ENCODE peak calls at places on chromosomes 2 and 18, in ten cellular contexts. One of them, this sample, is unnamed.

GRCh38 chr18:72235422-72235821 is 308.7 kb downstream of the CBLN2 start:
- DNase-seq in lower lobe of right lung: no peak
- DNase-seq in heart left ventricle: no peak
- DNase-seq in stomach: no peak
- DNase-seq in IMR-90: no peak
- DNase-seq in gastrocnemius medialis: no peak
- DNase-seq in ovary: no peak
- DNase-seq in cardiac muscle cell: no peak
- DNase-seq in AG04450: no peak
- DNase-seq in tibial nerve: no peak
- DNase-seq in this sample: no peak

GRCh38 chr2:109677815-109678580 is 63.8 kb downstream of the SOWAHC start:
- DNase-seq in lower lobe of right lung: no peak
- DNase-seq in heart left ventricle: no peak
- DNase-seq in stomach: no peak
- DNase-seq in IMR-90: no peak
- DNase-seq in gastrocnemius medialis: no peak
- DNase-seq in ovary: no peak
- DNase-seq in cardiac muscle cell: no peak
- DNase-seq in AG04450: no peak
- DNase-seq in tibial nerve: no peak
- DNase-seq in this sample: no peak

GRCh38 chr18:2534906-2535305 is 36.4 kb downstream of the METTL4 start:
- DNase-seq in lower lobe of right lung: no peak
- DNase-seq in heart left ventricle: no peak
- DNase-seq in stomach: no peak
- DNase-seq in IMR-90: no peak
- DNase-seq in gastrocnemius medialis: no peak
- DNase-seq in ovary: no peak
- DNase-seq in cardiac muscle cell: no peak
- DNase-seq in AG04450: no peak
- DNase-seq in tibial nerve: no peak
- DNase-seq in this sample: no peak

GRCh38 chr2:131156452-131157149 is 51.5 kb downstream of the PLEKHB2 start:
- DNase-seq in lower lobe of right lung: no peak
- DNase-seq in heart left ventricle: no peak
- DNase-seq in stomach: no peak
- DNase-seq in IMR-90: no peak
- DNase-seq in gastrocnemius medialis: no peak
- DNase-seq in ovary: no peak
- DNase-seq in cardiac muscle cell: no peak
- DNase-seq in AG04450: no peak
- DNase-seq in tibial nerve: no peak
- DNase-seq in this sample: no peak

GRCh38 chr2:167790781-167791450 is 456.5 kb downstream of the STK39 start:
- DNase-seq in lower lobe of right lung: no peak
- DNase-seq in heart left ventricle: no peak
- DNase-seq in stomach: no peak
- DNase-seq in IMR-90: no peak
- DNase-seq in gastrocnemius medialis: no peak
- DNase-seq in ovary: no peak
- DNase-seq in cardiac muscle cell: no peak
- DNase-seq in AG04450: no peak
- DNase-seq in tibial nerve: no peak
- DNase-seq in this sample: no peak

GRCh38 chr18:58046087-58046793 is 2.2 kb downstream of the NEDD4L start:
- DNase-seq in lower lobe of right lung: no peak
- DNase-seq in heart left ventricle: no peak
- DNase-seq in stomach: no peak
- DNase-seq in IMR-90: no peak
- DNase-seq in gastrocnemius medialis: no peak
- DNase-seq in ovary: no peak
- DNase-seq in cardiac muscle cell: no peak
- DNase-seq in AG04450: no peak
- DNase-seq in tibial nerve: no peak
- DNase-seq in this sample: peak; percentile 19

GRCh38 chr2:35099345-35099744 is 1256.2 kb upstream of the CRIM1 start:
- DNase-seq in lower lobe of right lung: no peak
- DNase-seq in heart left ventricle: no peak
- DNase-seq in stomach: no peak
- DNase-seq in IMR-90: no peak
- DNase-seq in gastrocnemius medialis: no peak
- DNase-seq in ovary: no peak
- DNase-seq in cardiac muscle cell: peak; percentile 11
- DNase-seq in AG04450: no peak
- DNase-seq in tibial nerve: no peak
- DNase-seq in this sample: no peak

GRCh38 chr18:76144844-76145243 is 350.2 kb downstream of the ZNF516 start:
- DNase-seq in lower lobe of right lung: no peak
- DNase-seq in heart left ventricle: no peak
- DNase-seq in stomach: no peak
- DNase-seq in IMR-90: no peak
- DNase-seq in gastrocnemius medialis: no peak
- DNase-seq in ovary: no peak
- DNase-seq in cardiac muscle cell: no peak
- DNase-seq in AG04450: no peak
- DNase-seq in tibial nerve: no peak
- DNase-seq in this sample: no peak

GRCh38 chr2:4219571-4219970 is 516.2 kb downstream of the DCDC2C start:
- DNase-seq in lower lobe of right lung: no peak
- DNase-seq in heart left ventricle: no peak
- DNase-seq in stomach: no peak
- DNase-seq in IMR-90: no peak
- DNase-seq in gastrocnemius medialis: no peak
- DNase-seq in ovary: no peak
- DNase-seq in cardiac muscle cell: peak; percentile 3
- DNase-seq in AG04450: no peak
- DNase-seq in tibial nerve: no peak
- DNase-seq in this sample: no peak

GRCh38 chr2:73035899-73036778 is 35.4 kb downstream of the SFXN5 start:
- DNase-seq in lower lobe of right lung: no peak
- DNase-seq in heart left ventricle: no peak
- DNase-seq in stomach: no peak
- DNase-seq in IMR-90: no peak
- DNase-seq in gastrocnemius medialis: no peak
- DNase-seq in ovary: no peak
- DNase-seq in cardiac muscle cell: no peak
- DNase-seq in AG04450: no peak
- DNase-seq in tibial nerve: no peak
- DNase-seq in this sample: no peak

GRCh38 chr2:219522111-219523030 is 8.1 kb downstream of the ASIC4 start:
- DNase-seq in lower lobe of right lung: no peak
- DNase-seq in heart left ventricle: no peak
- DNase-seq in stomach: no peak
- DNase-seq in IMR-90: peak; percentile 64
- DNase-seq in gastrocnemius medialis: no peak
- DNase-seq in ovary: peak; percentile 60
- DNase-seq in cardiac muscle cell: peak; percentile 88
- DNase-seq in AG04450: no peak
- DNase-seq in tibial nerve: no peak
- DNase-seq in this sample: no peak
- H3K27me3 ChIP-seq in lower lobe of right lung: peaks cover 82% of the 10 kb centered on the region
- H3K27me3 ChIP-seq in heart left ventricle: peaks cover 16% of the 10 kb centered on the region
- H3K27me3 ChIP-seq in stomach: peaks cover 94% of the 10 kb centered on the region
- H3K27me3 ChIP-seq in IMR-90: peaks cover 34% of the 10 kb centered on the region
- H3K27me3 ChIP-seq in gastrocnemius medialis: peaks cover 34% of the 10 kb centered on the region
- H3K27me3 ChIP-seq in ovary: no peaks in the 10 kb centered on the region
- H3K27me3 ChIP-seq in cardiac muscle cell: no peaks in the 10 kb centered on the region
- H3K27me3 ChIP-seq in AG04450: peaks cover 20% of the 10 kb centered on the region
- H3K27me3 ChIP-seq in tibial nerve: peaks cover 78% of the 10 kb centered on the region
- H3K27me3 ChIP-seq in this sample: peaks cover 19% of the 10 kb centered on the region

GRCh38 chr18:711693-712400 is 583 bp downstream of the ENOSF1 start:
- DNase-seq in lower lobe of right lung: peak; percentile 79
- DNase-seq in heart left ventricle: peak; percentile 71
- DNase-seq in stomach: peak; percentile 72
- DNase-seq in IMR-90: peak; percentile 88
- DNase-seq in gastrocnemius medialis: peak; percentile 65
- DNase-seq in ovary: peak; percentile 67
- DNase-seq in cardiac muscle cell: peak; percentile 46
- DNase-seq in AG04450: peak; percentile 33
- DNase-seq in tibial nerve: peak; percentile 61
- DNase-seq in this sample: peak; percentile 77
- TF ChIP-seq CTCF in lower lobe of right lung: no peak
- TF ChIP-seq CTCF in heart left ventricle: no peak
- TF ChIP-seq CTCF in stomach: no peak
- TF ChIP-seq CTCF in IMR-90: peak; percentile 9
- TF ChIP-seq CTCF in gastrocnemius medialis: no peak
- TF ChIP-seq CTCF in ovary: no peak
- TF ChIP-seq CTCF in cardiac muscle cell: no peak
- TF ChIP-seq CTCF in AG04450: peak; percentile 8
- TF ChIP-seq CTCF in tibial nerve: no peak
- TF ChIP-seq CTCF in this sample: no peak

GRCh38 chr2:223055836-223056235 is 3.8 kb downstream of the KCNE4 start:
- DNase-seq in lower lobe of right lung: no peak
- DNase-seq in heart left ventricle: peak; percentile 59
- DNase-seq in stomach: peak; percentile 40
- DNase-seq in IMR-90: no peak
- DNase-seq in gastrocnemius medialis: no peak
- DNase-seq in ovary: peak; percentile 49
- DNase-seq in cardiac muscle cell: no peak
- DNase-seq in AG04450: no peak
- DNase-seq in tibial nerve: no peak
- DNase-seq in this sample: peak; percentile 54
- H3K4me3 ChIP-seq in lower lobe of right lung: no peak overlapping the region
- H3K4me3 ChIP-seq in heart left ventricle: peak overlapping the region; percentile 52
- H3K4me3 ChIP-seq in stomach: no peak overlapping the region
- H3K4me3 ChIP-seq in IMR-90: no peak overlapping the region
- H3K4me3 ChIP-seq in gastrocnemius medialis: no peak overlapping the region
- H3K4me3 ChIP-seq in ovary: no peak overlapping the region
- H3K4me3 ChIP-seq in cardiac muscle cell: no peak overlapping the region
- H3K4me3 ChIP-seq in AG04450: no peak overlapping the region
- H3K4me3 ChIP-seq in tibial nerve: peak overlapping the region; percentile 3
- H3K4me3 ChIP-seq in this sample: no peak overlapping the region

DNA sequence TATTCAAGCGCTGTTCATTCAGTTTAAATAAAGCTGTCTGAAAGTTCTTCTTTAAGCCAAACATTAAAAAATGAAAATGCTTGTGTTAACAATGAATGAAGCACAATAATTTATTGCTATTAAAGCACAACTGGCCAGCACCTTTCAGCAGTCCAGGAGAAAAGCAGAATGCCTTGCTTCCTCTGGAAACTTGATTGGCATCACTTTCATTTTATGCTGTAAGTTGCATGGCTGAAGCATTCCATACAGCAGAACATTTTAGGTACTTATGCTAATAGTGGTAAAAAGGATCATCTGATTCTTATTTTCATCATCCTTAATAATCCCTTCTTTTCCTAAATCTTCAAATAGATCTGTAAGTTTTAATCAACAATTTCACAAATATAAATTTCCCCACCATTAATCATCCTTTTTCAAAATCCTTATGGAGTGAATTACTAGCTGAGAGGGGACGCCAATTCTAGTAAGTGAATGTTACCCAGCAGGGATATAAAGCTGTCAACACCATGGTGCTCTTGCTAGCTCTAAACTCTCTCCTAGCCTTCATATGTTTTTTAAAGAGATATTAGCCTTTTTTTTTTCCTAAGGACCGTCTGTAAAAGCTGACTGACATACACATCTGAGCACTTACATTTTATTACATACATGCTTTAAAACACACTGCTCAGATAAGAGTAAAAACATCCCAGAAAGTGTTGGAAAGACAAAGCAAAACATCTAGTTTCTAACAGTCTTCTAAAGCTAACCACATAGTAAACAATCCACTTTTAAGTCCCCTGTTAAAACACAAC is 5.3 kb downstream of the SATB2 start:
- DNase-seq in lower lobe of right lung: no peak
- DNase-seq in heart left ventricle: no peak
- DNase-seq in stomach: no peak
- DNase-seq in IMR-90: no peak
- DNase-seq in gastrocnemius medialis: no peak
- DNase-seq in ovary: no peak
- DNase-seq in cardiac muscle cell: no peak
- DNase-seq in AG04450: no peak
- DNase-seq in tibial nerve: no peak
- DNase-seq in this sample: no peak
- H3K27me3 ChIP-seq in lower lobe of right lung: peaks cover 72% of the 10 kb centered on the region
- H3K27me3 ChIP-seq in heart left ventricle: peaks cover 65% of the 10 kb centered on the region
- H3K27me3 ChIP-seq in stomach: peaks cover 84% of the 10 kb centered on the region
- H3K27me3 ChIP-seq in IMR-90: no peaks in the 10 kb centered on the region
- H3K27me3 ChIP-seq in gastrocnemius medialis: peaks cover 65% of the 10 kb centered on the region
- H3K27me3 ChIP-seq in ovary: no peaks in the 10 kb centered on the region
- H3K27me3 ChIP-seq in cardiac muscle cell: peaks cover 37% of the 10 kb centered on the region
- H3K27me3 ChIP-seq in AG04450: no peaks in the 10 kb centered on the region
- H3K27me3 ChIP-seq in tibial nerve: peaks cover 68% of the 10 kb centered on the region
- H3K27me3 ChIP-seq in this sample: no peaks in the 10 kb centered on the region